ENCODE peak calls at places on chromosomes 2 and 18, in six cellular contexts. R, M, O, G, W and H are unnamed samples.

GRCh38 chr2:26164231-26164630 is 8.7 kb upstream of the GAREM2 start:
- DNase-seq in R (no peak), M (no peak), O (no peak), W (no peak), G (no peak), H (no peak)

GRCh38 chr2:157032019-157032418 is 225.5 kb upstream of the GALNT5 start:
- DNase-seq in W (no peak), R (no peak), O (no peak), M (peak), G (peak), H (peak)

GRCh38 chr18:68972176-68972575 is 174.3 kb downstream of the CCDC102B start:
- DNase-seq in G (no peak), R (no peak), O (no peak), W (no peak), M (no peak), H (no peak)

GRCh38 chr18:5530623-5531022 is 13.2 kb downstream of the EPB41L3 start:
- DNase-seq in O (no peak), R (no peak), W (no peak), G (no peak), M (no peak), H (no peak)

GRCh38 chr2:150609831-150610582 is 122.5 kb upstream of the RND3 start:
- DNase-seq in O (no peak), G (peak), W (no peak), R (no peak), M (no peak), H (no peak)

GRCh38 chr2:152571035-152571766 is 146.1 kb downstream of the PRPF40A start:
- DNase-seq in R (no peak), W (no peak), G (peak), O (no peak), M (no peak), H (no peak)

GRCh38 chr2:215983581-215984351 is 29.6 kb downstream of the MREG start:
- DNase-seq in G (no peak), W (no peak), O (no peak), M (no peak), R (no peak), H (no peak)

GRCh38 chr2:10300328-10300920 is 2.3 kb upstream of the HPCAL1 start:
- DNase-seq in W (no peak), R (no peak), G (no peak), O (no peak), M (no peak), H (no peak)

GRCh38 chr18:8895987-8896619 is 190.7 kb downstream of the MTCL1 start:
- DNase-seq in O (no peak), W (no peak), R (no peak), G (peak), M (no peak), H (peak)

GRCh38 chr2:160928854-160929301 is 231.3 kb upstream of the TANK start:
- DNase-seq in W (no peak), G (peak), O (no peak), M (no peak), R (no peak), H (no peak)

GRCh38 chr2:39504790-39505335 is 67.8 kb upstream of the MAP4K3 start:
- DNase-seq in R (no peak), W (no peak), O (no peak), G (peak), M (no peak), H (no peak)

GRCh38 chr2:143513081-143513480 is 383.9 kb downstream of the ARHGAP15 start:
- DNase-seq in R (no peak), G (peak), M (peak), W (no peak), O (no peak), H (peak)

GRCh38 chr2:225841314-225841713 is 441.8 kb downstream of the NYAP2 start:
- DNase-seq in O (no peak), R (no peak), W (no peak), G (no peak), M (no peak), H (no peak)

GRCh38 chr2:133591164-133591563 is 22.9 kb upstream of the NCKAP5 start:
- DNase-seq in R (no peak), O (no peak), M (no peak), G (no peak), W (no peak), H (peak)

GRCh38 chr2:61898810-61899209 is 6.7 kb upstream of the COMMD1 start:
- DNase-seq in W (no peak), O (no peak), G (peak), R (no peak), M (peak), H (peak)

GRCh38 chr2:17979707-17980106 is 101.2 kb downstream of the KCNS3 start:
- DNase-seq in G (peak), W (no peak), M (no peak), O (no peak), R (no peak), H (peak)

GRCh38 chr2:159091981-159092380 is 123.5 kb downstream of the TANC1 start:
- DNase-seq in G (no peak), O (peak), M (no peak), R (no peak), W (peak), H (no peak)

GRCh38 chr2:238912228-238912915 is 64.5 kb downstream of the TWIST2 start:
- DNase-seq in G (no peak), O (no peak), W (no peak), M (no peak), R (no peak), H (no peak)

GRCh38 chr2:202157211-202157985 is 81.0 kb downstream of the SUMO1 start:
- DNase-seq in M (no peak), W (no peak), G (no peak), R (no peak), O (no peak), H (no peak)

GRCh38 chr2:213202006-213202405 is 50.6 kb upstream of the IKZF2 start:
- DNase-seq in W (no peak), G (no peak), O (no peak), R (no peak), M (no peak), H (no peak)

GRCh38 chr2:125696573-125696972 is 959.4 kb upstream of the GYPC start:
- DNase-seq in O (no peak), M (no peak), W (no peak), R (no peak), G (no peak), H (peak)

GRCh38 chr2:71821856-71822255 is 325.8 kb downstream of the CYP26B1 start:
- DNase-seq in G (no peak), O (no peak), W (no peak), R (no peak), M (no peak), H (no peak)

GRCh38 chr2:9950521-9951271 is 797 bp upstream of the GRHL1 start:
- DNase-seq in G (peak), W (peak), O (peak), M (peak), R (peak), H (no peak)

GRCh38 chr2:71756280-71756906 is 303.0 kb downstream of the DYSF start:
- DNase-seq in W (no peak), G (peak), M (no peak), O (no peak), R (no peak), H (no peak)

GRCh38 chr2:119474371-119475224 is 42.9 kb downstream of the TMEM37 start:
- DNase-seq in G (no peak), W (no peak), M (no peak), R (no peak), O (no peak), H (no peak)

GRCh38 chr2:175626796-175627195 is 375.3 kb downstream of the LNPK start:
- DNase-seq in O (no peak), M (no peak), W (no peak), G (no peak), R (no peak), H (no peak)

GRCh38 chr2:157329524-157329923 is 3.9 kb upstream of the ERMN start:
- DNase-seq in W (no peak), M (peak), G (no peak), O (no peak), R (no peak), H (no peak)

GRCh38 chr2:121649652-121650553 is 641 bp upstream of the CLASP1 start:
- DNase-seq in R (peak), M (peak), G (peak), W (peak), O (peak), H (peak)

GRCh38 chr2:212392048-212392447 is 146.6 kb downstream of the ERBB4 start:
- DNase-seq in O (no peak), G (peak), M (no peak), W (no peak), R (no peak), H (no peak)

GRCh38 chr2:231715988-231716616 is 7.8 kb downstream of the PTMA start:
- DNase-seq in W (no peak), G (peak), R (no peak), M (no peak), O (no peak), H (peak)

GRCh38 chr2:36497570-36498163 is 100.3 kb downstream of the FEZ2 start:
- DNase-seq in R (no peak), G (no peak), O (no peak), W (no peak), M (no peak), H (no peak)

GRCh38 chr2:29218071-29218470 is 102.9 kb downstream of the CLIP4 start:
- DNase-seq in G (no peak), R (no peak), M (no peak), O (no peak), W (no peak), H (no peak)

GRCh38 chr2:28447943-28448737 is 47.7 kb upstream of the PLB1 start:
- DNase-seq in O (no peak), G (peak), M (no peak), R (no peak), W (no peak), H (no peak)

GRCh38 chr2:217433522-217433921 is 569.3 kb downstream of the TNS1 start:
- DNase-seq in G (no peak), W (no peak), M (no peak), O (peak), R (no peak), H (no peak)

GRCh38 chr2:148048475-148049221 is 27.8 kb downstream of the MBD5 start:
- DNase-seq in W (no peak), R (no peak), M (no peak), G (peak), O (no peak), H (no peak)

GRCh38 chr18:25123438-25124225 is 228.3 kb downstream of the ZNF521 start:
- DNase-seq in R (no peak), G (no peak), M (no peak), W (no peak), O (no peak), H (no peak)

GRCh38 chr2:10863837-10864236 is 47.9 kb upstream of the KCNF1 start:
- DNase-seq in M (no peak), O (no peak), W (no peak), R (peak), G (no peak), H (no peak)

GRCh38 chr2:123953848-123954247 is 71.2 kb upstream of the CNTNAP5 start:
- DNase-seq in M (no peak), G (no peak), O (no peak), W (no peak), R (no peak), H (peak)

GRCh38 chr2:114543106-114543806 is 100.8 kb downstream of the DPP10 start:
- DNase-seq in R (no peak), G (peak), O (no peak), W (no peak), M (peak), H (no peak)